ENCODE peak calls at places on chromosome 9, in eight cellular contexts. D is mesendoderm, U is RWPE1, Z is fibroblast of lung, Q is WTC11, O is GM13977, C is tibial nerve, M is colonic mucosa. K is an unnamed sample.

GRCh38 chr9:129619787-129620668 is 873 bp downstream of the C9orf50 start:
- DNase-seq in D (peak; percentile 53), U (no peak), Z (no peak), Q (no peak), O (no peak), C (no peak), M (no peak), K (peak; percentile 82)

GRCh38 chr9:131113655-131114563 is 11.5 kb upstream of the NUP214 start:
- DNase-seq in D (no peak), U (no peak), Z (no peak), Q (no peak), O (peak; percentile 11), C (no peak), M (no peak), K (peak; percentile 83)

GRCh38 chr9:69811329-69811989 is 9.2 kb upstream of the CFAP95 start:
- DNase-seq in D (no peak), U (no peak), Z (no peak), Q (no peak), O (no peak), C (no peak), M (no peak), K (no peak)

GRCh38 chr9:134408939-134409737 is 82.9 kb downstream of the RXRA start:
- DNase-seq in D (peak; percentile 27), U (no peak), Z (no peak), Q (no peak), O (no peak), C (no peak), M (no peak), K (no peak)

GRCh38 chr9:102461441-102461840 is 533.7 kb upstream of the CYLC2 start:
- DNase-seq in D (no peak), U (no peak), Z (no peak), Q (no peak), O (no peak), C (no peak), M (no peak), K (peak; percentile 23)

GRCh38 chr9:101509572-101509971 is 24.1 kb upstream of the RNF20 start:
- DNase-seq in D (no peak), U (no peak), Z (no peak), Q (no peak), O (no peak), C (no peak), M (no peak), K (no peak)

GRCh38 chr9:20620658-20621552 is 1.4 kb downstream of the MLLT3 start:
- DNase-seq in D (peak; percentile 16), U (peak; percentile 21), Z (peak; percentile 56), Q (no peak), O (peak; percentile 39), C (no peak), M (peak; percentile 57), K (peak; percentile 81)

GRCh38 chr9:91734371-91734981 is 215.6 kb downstream of the ROR2 start:
- DNase-seq in D (peak; percentile 59), U (peak; percentile 87), Z (peak; percentile 67), Q (peak; percentile 82), O (peak; percentile 86), C (peak; percentile 66), M (peak; percentile 74), K (peak; percentile 85)

GRCh38 chr9:90998573-90998972 is 197.0 kb downstream of the SYK start:
- DNase-seq in D (peak; percentile 11), U (no peak), Z (no peak), Q (no peak), O (no peak), C (no peak), M (peak; percentile 42), K (no peak)

GRCh38 chr9:8860925-8861324 is 1061.3 kb upstream of the DMAC1 start:
- DNase-seq in D (no peak), U (no peak), Z (peak; percentile 72), Q (no peak), O (no peak), C (no peak), M (no peak), K (no peak)

GRCh38 chr9:91790912-91791311 is 159.1 kb downstream of the ROR2 start:
- DNase-seq in D (no peak), U (no peak), Z (peak; percentile 65), Q (no peak), O (no peak), C (no peak), M (no peak), K (no peak)

GRCh38 chr9:84997472-84997871 is 327.9 kb downstream of the NTRK2 start:
- DNase-seq in D (peak; percentile 44), U (no peak), Z (no peak), Q (no peak), O (no peak), C (no peak), M (no peak), K (no peak)

GRCh38 chr9:100602302-100602930 is 24.5 kb downstream of the CAVIN4 start:
- DNase-seq in D (peak; percentile 93), U (peak; percentile 64), Z (peak; percentile 59), Q (peak; percentile 46), O (no peak), C (no peak), M (peak; percentile 51), K (no peak)

GRCh38 chr9:123867971-123868370 is 62.0 kb downstream of the DENND1A start:
- DNase-seq in D (peak; percentile 43), U (no peak), Z (no peak), Q (no peak), O (no peak), C (no peak), M (no peak), K (no peak)

GRCh38 chr9:5872496-5872895 is 18.2 kb upstream of the MLANA start:
- DNase-seq in D (no peak), U (no peak), Z (no peak), Q (no peak), O (no peak), C (no peak), M (no peak), K (no peak)

GRCh38 chr9:99778308-99778707 is 43.4 kb upstream of the NR4A3 start:
- DNase-seq in D (no peak), U (peak; percentile 81), Z (peak; percentile 68), Q (no peak), O (no peak), C (no peak), M (no peak), K (no peak)

K was measured in kidney.